ENCODE peak calls at places on chromosomes 16 and 17, in four cellular contexts. V is kidney, D is esophagus squamous epithelium, Q is heart left ventricle. M is an unnamed sample.

GRCh38 chr17:28842282-28843012 is at the start of gene FAM222B:
- DNase-seq in V (peak; percentile 94), D (no peak), Q (peak; percentile 92), M (peak; percentile 83)

GRCh38 chr16:78628526-78628925 is 529.1 kb downstream of the WWOX start:
- DNase-seq in V (no peak), D (no peak), Q (no peak), M (no peak)

GRCh38 chr17:45013021-45013997 is 38.1 kb downstream of the DCAKD start:
- DNase-seq in V (no peak), D (no peak), Q (peak; percentile 56), M (no peak)

GRCh38 chr17:3534881-3535252 is 22.7 kb downstream of the TRPV3 start:
- DNase-seq in V (peak; percentile 70), D (no peak), Q (no peak), M (peak; percentile 12)

GRCh38 chr17:71801301-71801700 is 319.5 kb upstream of the SOX9 start:
- DNase-seq in V (no peak), D (no peak), Q (no peak), M (no peak)

GRCh38 chr16:89197033-89197632 is 3.2 kb downstream of the SLC22A31 start:
- DNase-seq in V (peak; percentile 69), D (no peak), Q (peak; percentile 20), M (no peak)

GRCh38 chr16:80369559-80369958 is 171.2 kb upstream of the DYNLRB2 start:
- DNase-seq in V (no peak), D (no peak), Q (peak; percentile 33), M (no peak)

GRCh38 chr16:47045023-47045422 is 71.5 kb upstream of the DNAJA2 start:
- DNase-seq in V (no peak), D (no peak), Q (no peak), M (peak; percentile 15)

GRCh38 chr17:41449008-41449407 is 8.2 kb upstream of the KRT38 start:
- DNase-seq in V (no peak), D (no peak), Q (no peak), M (no peak)

DNA sequence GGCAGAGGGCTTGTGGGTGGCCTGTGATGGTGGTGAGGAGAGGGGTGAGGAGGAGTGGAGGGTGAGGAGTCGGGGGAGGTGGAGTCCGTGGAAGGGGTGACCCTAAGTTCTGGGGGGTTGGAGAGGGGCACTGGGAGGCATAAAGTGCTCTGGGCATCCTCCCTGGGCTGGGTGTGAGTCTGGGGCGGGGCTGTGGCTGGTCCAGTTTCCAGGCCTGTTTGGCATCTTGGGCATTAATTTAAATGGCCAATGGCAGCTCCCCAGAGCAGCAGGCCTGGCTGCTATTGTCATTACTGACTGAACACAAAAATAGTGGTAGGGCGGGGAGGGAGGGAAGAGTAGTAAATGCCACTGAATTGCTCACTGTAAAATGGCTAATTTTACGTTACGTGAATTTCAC is 7.7 kb upstream of the ARHGAP23 start:
- DNase-seq in V (no peak), D (no peak), Q (no peak), M (no peak)
- H3K4me1 ChIP-seq in V (no peaks in the 10 kb centered on the region), D (peaks cover 31% of the 10 kb centered on the region), Q (peaks cover 57% of the 10 kb centered on the region), M (peaks cover 11% of the 10 kb centered on the region)

DNA sequence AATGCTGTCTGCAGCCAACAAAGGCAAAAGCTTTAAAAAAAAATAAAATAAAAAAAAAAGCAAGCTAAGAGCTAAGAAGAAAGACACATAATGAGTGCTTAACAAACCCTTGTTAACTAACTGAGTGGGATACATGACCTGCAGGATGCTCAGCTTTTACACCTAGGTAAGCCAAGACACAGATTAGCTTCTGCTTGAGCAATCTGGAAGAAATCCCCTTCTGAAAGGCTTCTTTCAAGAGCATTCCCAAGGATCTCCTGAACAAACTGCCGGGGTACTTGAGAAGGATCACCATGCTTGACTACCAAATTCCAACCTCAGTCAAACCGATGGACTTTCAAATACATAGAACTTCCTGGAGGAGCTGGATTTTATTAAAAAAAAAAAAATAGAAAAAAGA is 92.9 kb downstream of the SMG6 start:
- DNase-seq in V (no peak), D (no peak), Q (no peak), M (no peak)
- H3K4me1 ChIP-seq in V (peaks cover 4% of the 10 kb centered on the region), D (peaks cover 42% of the 10 kb centered on the region), Q (peaks cover 60% of the 10 kb centered on the region), M (peaks cover 54% of the 10 kb centered on the region)

DNA sequence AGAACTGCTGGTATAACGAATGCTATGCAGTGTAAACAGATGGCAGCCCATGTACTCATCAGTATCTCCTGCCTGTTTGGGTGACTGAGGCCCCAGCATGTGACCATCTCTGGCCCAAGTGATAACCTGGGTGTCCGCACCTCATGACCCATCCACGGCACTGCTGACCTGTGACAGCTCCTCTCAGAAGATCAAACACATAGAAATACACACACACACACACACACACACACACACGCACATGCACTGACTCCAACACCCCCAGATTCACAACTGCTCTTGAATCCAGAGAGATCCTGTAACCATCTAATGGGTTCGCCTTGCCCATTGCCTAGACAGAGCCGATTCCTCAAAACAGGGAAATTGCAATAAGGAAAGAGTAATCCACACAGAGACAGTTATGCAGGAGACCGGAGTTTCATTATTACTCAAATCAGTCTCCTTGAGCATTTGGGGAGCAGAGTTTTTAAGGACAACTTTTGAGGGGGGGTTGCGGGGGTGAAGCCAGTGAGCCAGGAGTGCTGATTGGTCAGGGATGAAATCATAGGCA is 11.3 kb upstream of the PHOSPHO1 start:
- DNase-seq in V (no peak), D (no peak), Q (no peak), M (no peak)
- H3K4me1 ChIP-seq in V (no peaks in the 10 kb centered on the region), D (no peaks in the 10 kb centered on the region), Q (no peaks in the 10 kb centered on the region), M (peaks cover 6% of the 10 kb centered on the region)

GRCh38 chr16:12113581-12114375 is 137.2 kb downstream of the SNX29 start:
- DNase-seq in V (peak; percentile 84), D (no peak), Q (no peak), M (no peak)
- H3K4me1 ChIP-seq in V (peaks cover 16% of the 10 kb centered on the region), D (peaks cover 4% of the 10 kb centered on the region), Q (no peaks in the 10 kb centered on the region), M (peaks cover 5% of the 10 kb centered on the region)

GRCh38 chr17:38448208-38448776 is 20.0 kb downstream of the ARHGAP23 start:
- DNase-seq in V (no peak), D (no peak), Q (no peak), M (no peak)

GRCh38 chr17:38449364-38449763 is 21.1 kb downstream of the ARHGAP23 start:
- DNase-seq in V (no peak), D (no peak), Q (peak; percentile 57), M (no peak)

GRCh38 chr17:38450699-38451029 is 22.4 kb downstream of the ARHGAP23 start:
- DNase-seq in V (no peak), D (no peak), Q (no peak), M (no peak)

GRCh38 chr17:38444151-38444550 is 15.9 kb downstream of the ARHGAP23 start:
- DNase-seq in V (peak; percentile 87), D (no peak), Q (peak; percentile 83), M (peak; percentile 72)

DNA sequence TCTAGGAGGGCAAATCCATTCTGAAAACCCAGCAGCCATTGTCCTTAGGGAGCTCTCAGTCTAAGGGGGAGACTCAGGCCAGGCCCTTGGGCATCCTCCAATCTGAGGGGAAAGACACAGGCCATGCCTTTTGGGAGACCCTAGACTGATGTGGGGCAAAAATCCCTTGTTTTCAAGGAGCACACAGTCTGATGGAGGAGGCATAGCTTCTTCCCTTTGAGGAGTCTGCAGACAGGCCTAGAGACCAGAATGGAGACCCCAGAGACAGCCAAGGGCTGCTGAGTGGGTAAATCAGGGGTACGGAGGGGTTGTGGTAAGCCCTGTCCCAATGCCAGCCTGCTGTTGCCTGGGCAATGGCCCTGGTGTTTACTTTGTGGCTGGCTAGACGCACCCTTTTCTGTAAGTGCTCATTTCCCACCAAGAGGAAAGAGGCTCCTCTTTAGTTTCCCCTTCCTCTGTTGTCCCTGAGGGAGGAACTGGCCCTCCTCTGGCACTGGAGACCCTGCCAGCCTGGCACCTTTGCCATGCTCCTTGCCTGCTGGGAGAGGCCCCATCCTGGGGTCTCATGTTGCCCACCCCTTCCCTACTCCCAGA is 19.3 kb downstream of the ARHGAP23 start:
- DNase-seq in V (no peak), D (no peak), Q (no peak), M (no peak)
- H3K4me1 ChIP-seq in V (peaks cover under 1% of the 10 kb centered on the region), D (peaks cover 78% of the 10 kb centered on the region), Q (peaks cover 75% of the 10 kb centered on the region), M (peaks cover 18% of the 10 kb centered on the region)

M was measured in thyroid gland.